ENCODE peak calls at places on chromosomes 2 and 18, in eight cellular contexts. J is psoas muscle, B is astrocyte of the spinal cord, K is GM23338, U is Caco-2, N is cardiac muscle cell, V is endodermal cell, X is GM23248. L is an unnamed sample.

GRCh38 chr2:74538881-74539339 is 9.2 kb downstream of the HTRA2 start:
- DNase-seq in J (no peak), B (no peak), K (no peak), U (no peak), N (no peak), V (no peak), X (no peak), L (no peak)

GRCh38 chr2:217713395-217714267 is 289.2 kb downstream of the TNS1 start:
- DNase-seq in J (peak), B (peak), K (peak), U (peak), N (peak), V (peak), X (peak), L (no peak)

GRCh38 chr2:105371156-105371555 is 27.7 kb downstream of the FHL2 start:
- DNase-seq in J (no peak), B (no peak), K (no peak), U (no peak), N (no peak), V (no peak), X (no peak), L (no peak)

GRCh38 chr18:46497129-46497528 is 159.9 kb downstream of the LOXHD1 start:
- DNase-seq in J (no peak), B (peak), K (peak), U (peak), N (peak), V (peak), X (peak), L (no peak)

GRCh38 chr2:157413342-157414035 is 30.4 kb downstream of the CYTIP start:
- DNase-seq in J (no peak), B (no peak), K (no peak), U (no peak), N (no peak), V (no peak), X (no peak), L (no peak)

GRCh38 chr2:48856657-48857056 is 101.1 kb upstream of the LHCGR start:
- DNase-seq in J (no peak), B (no peak), K (no peak), U (no peak), N (no peak), V (no peak), X (no peak), L (no peak)

GRCh38 chr2:136281281-136282117 is 163.6 kb upstream of the CXCR4 start:
- DNase-seq in J (no peak), B (no peak), K (no peak), U (no peak), N (no peak), V (peak), X (no peak), L (no peak)

GRCh38 chr2:99911711-99912110 is 230.7 kb downstream of the AFF3 start:
- DNase-seq in J (no peak), B (no peak), K (no peak), U (no peak), N (no peak), V (no peak), X (no peak), L (no peak)

GRCh38 chr18:22169889-22170420 is 566 bp downstream of the GATA6 start:
- DNase-seq in J (peak), B (no peak), K (peak), U (no peak), N (peak), V (peak), X (peak), L (peak)

GRCh38 chr2:232772540-232772939 is 3.8 kb downstream of the KCNJ13 start:
- DNase-seq in J (no peak), B (no peak), K (no peak), U (no peak), N (no peak), V (no peak), X (no peak), L (no peak)

GRCh38 chr2:29446852-29447251 is 331.6 kb downstream of the CLIP4 start:
- DNase-seq in J (no peak), B (no peak), K (no peak), U (no peak), N (no peak), V (no peak), X (peak), L (no peak)

GRCh38 chr2:204282081-204282480 is 263.2 kb upstream of the PARD3B start:
- DNase-seq in J (no peak), B (no peak), K (no peak), U (no peak), N (no peak), V (peak), X (no peak), L (no peak)

GRCh38 chr18:41543815-41544214 is 411.2 kb upstream of the PIK3C3 start:
- DNase-seq in J (no peak), B (no peak), K (peak), U (no peak), N (no peak), V (no peak), X (no peak), L (no peak)
- H3K4me3 ChIP-seq in J (no peak), B (no peak), K (no peak), U (no peak), N (no peak), V (no peak), X (no peak), L (no peak)

DNA sequence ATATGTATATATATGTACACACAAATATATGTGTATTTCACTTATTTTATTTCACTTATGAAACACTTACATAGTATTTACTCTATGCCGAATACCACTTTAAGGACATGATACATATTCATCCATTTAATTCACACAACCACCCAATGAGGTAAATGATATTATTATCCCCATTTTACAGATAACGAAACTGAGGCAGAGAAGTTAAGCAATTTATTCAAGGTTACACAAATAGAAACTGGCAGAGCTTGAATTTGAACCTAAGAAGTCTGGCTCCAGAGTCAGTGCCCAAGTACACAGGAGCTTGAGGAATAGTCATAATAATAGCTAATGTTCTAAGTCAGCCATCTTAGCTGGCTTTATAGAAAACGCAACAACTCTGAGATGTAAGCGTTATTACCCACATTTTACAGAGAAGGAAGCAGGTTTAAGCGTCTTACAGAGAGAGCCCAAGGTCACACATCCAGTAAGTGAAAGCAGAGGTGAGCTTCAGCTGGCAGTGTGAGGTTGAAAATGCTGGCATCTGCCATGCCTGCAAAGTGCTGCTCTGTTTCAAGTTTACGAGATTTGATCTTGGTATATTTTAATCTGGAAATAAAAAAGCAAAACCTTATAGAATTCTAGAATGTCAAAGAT is 326.9 kb downstream of the LPIN1 start:
- DNase-seq in J (no peak), B (no peak), K (no peak), U (no peak), N (no peak), V (no peak), X (no peak), L (no peak)
- H3K4me3 ChIP-seq in J (no peak), B (no peak), K (no peak), U (no peak), N (no peak), V (no peak), X (no peak), L (no peak)

DNA sequence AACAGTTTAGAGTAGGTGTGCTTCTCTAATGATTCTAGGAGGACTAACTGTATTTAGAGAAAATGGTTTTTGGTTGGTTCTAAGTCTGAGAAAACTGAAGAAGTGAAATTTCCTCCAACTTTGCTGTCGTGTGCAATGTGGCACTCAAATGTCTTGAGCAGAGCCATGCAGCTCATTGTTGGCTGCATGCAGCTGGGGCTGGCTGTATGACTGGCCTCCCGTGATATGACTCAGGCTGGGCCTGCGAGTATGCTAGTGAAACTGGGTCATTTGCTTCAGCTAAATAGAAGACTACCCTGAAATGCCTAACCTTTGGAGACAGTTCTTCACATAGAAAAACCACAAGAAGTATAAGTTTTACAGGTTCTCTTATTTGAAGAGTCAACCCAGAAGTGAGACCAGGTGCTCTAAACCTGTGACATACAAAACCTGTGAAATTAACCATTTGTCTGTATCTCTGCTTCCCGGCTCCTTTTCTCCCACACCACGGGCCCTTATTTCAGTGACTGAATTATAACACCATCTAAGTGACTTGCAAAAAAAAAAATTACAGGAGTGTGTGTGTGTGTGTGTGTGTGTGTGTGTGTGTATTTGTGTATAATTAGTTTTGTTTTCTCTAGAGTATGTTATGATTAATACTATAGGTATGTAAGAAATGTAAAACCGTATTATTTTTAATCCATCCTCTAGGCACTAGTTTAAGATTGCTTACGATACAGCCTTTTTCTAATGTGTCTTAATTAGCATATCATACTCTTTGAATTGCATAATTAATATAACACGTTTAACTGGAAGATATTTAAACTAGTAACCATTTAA is 15.9 kb downstream of the POLI start:
- DNase-seq in J (peak), B (peak), K (no peak), U (no peak), N (peak), V (no peak), X (peak), L (no peak)
- H3K4me3 ChIP-seq in J (no peak), B (no peak), K (no peak), U (no peak), N (no peak), V (no peak), X (no peak), L (no peak)

GRCh38 chr2:170813611-170814550 is 2.8 kb upstream of the GAD1 start:
- DNase-seq in J (no peak), B (peak), K (peak), U (peak), N (peak), V (peak), X (peak), L (peak)

GRCh38 chr2:170815746-170816498 is 765 bp upstream of the GAD1 start:
- DNase-seq in J (peak), B (peak), K (peak), U (peak), N (peak), V (peak), X (peak), L (no peak)

GRCh38 chr2:170815311-170815710 is 1.4 kb upstream of the GAD1 start:
- DNase-seq in J (no peak), B (no peak), K (no peak), U (no peak), N (no peak), V (no peak), X (no peak), L (no peak)

GRCh38 chr2:170812716-170813585 is 3.7 kb upstream of the GAD1 start:
- DNase-seq in J (no peak), B (peak), K (peak), U (peak), N (peak), V (peak), X (peak), L (peak)

DNA sequence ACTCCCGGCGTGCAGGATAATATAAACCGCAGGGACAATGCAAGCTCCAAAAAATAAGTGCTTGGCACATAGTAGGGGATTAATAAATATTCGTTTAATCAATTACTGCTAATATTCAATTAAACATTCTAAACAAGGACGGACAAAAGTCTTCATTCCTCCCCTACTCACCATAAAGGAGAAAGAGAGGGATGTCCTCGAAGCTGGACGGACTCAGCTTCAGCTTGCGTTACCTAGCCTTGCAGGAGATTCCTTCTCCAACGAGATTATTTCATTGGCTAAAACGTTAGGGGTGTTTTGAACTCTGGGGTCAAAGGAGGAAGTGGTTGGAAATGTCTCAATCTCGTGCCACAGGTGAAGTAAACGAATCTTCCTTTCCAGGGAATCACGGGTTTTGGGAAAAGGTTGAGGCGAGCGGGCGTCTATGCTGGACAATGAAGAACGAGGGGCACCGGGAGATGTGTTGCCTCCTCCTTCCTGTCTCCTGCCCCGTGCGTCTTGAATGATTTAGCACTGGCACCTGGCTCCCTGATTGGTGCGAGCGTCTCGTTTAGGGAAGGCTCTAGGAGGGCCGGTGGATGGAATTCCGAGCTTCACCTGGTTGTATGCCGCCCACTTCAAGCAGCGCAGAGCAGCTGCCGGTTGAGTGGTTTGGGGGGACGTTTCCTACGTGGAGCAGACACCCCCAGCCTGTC is 2.0 kb upstream of the GAD1 start:
- DNase-seq in J (no peak), B (no peak), K (peak), U (no peak), N (no peak), V (peak), X (no peak), L (no peak)
- H3K4me3 ChIP-seq in J (no peak), B (no peak), K (peak), U (no peak), N (no peak), V (no peak), X (no peak), L (no peak)

GRCh38 chr2:72921088-72921851 is 4.0 kb downstream of the EMX1 start:
- DNase-seq in J (no peak), B (no peak), K (peak), U (no peak), N (no peak), V (peak), X (no peak), L (no peak)
- H3K4me3 ChIP-seq in J (no peak), B (no peak), K (peak), U (no peak), N (no peak), V (no peak), X (no peak), L (no peak)

GRCh38 chr2:241855888-241856422 is 2.7 kb downstream of the PDCD1 start:
- DNase-seq in J (no peak), B (no peak), K (no peak), U (no peak), N (no peak), V (no peak), X (no peak), L (no peak)

GRCh38 chr2:241858206-241859016 is at the start of gene PDCD1:
- DNase-seq in J (peak), B (no peak), K (peak), U (no peak), N (no peak), V (peak), X (no peak), L (no peak)

GRCh38 chr2:241859017-241859435 is 332 bp upstream of the PDCD1 start:
- DNase-seq in J (no peak), B (no peak), K (no peak), U (no peak), N (no peak), V (no peak), X (no peak), L (no peak)

GRCh38 chr2:241857041-241857541 is 1.6 kb downstream of the PDCD1 start:
- DNase-seq in J (peak), B (no peak), K (no peak), U (no peak), N (no peak), V (no peak), X (no peak), L (no peak)

DNA sequence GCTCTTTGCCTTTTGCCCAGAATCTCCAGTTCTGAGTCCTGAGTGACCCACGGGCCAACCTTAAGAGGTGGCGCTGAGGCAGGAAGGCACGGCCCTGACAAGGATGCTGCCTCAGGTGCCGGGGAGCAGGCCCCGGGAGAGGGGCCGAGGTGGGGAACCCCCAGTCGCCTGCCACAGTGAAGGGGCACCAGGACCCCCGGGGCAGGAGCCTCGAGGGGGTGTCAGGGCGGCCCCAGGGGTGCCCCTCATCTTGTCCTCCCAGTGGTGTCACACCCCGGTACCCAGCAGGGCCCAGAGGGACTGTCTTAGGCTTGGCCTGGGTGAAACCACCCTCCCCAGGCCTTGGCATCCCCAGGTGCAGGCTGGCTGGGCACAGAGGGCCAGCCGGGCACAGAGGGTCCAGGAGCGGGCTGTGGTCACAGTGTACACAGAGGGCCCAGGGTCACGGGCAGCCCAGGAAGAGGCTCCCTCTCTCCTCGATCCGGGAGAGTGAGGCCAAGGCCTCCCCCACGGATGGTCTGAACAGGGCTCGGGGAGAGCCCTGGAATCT is 1.0 kb downstream of the PDCD1 start:
- DNase-seq in J (no peak), B (no peak), K (no peak), U (no peak), N (no peak), V (no peak), X (no peak), L (no peak)
- H3K4me3 ChIP-seq in J (no peak), B (no peak), K (no peak), U (no peak), N (no peak), V (no peak), X (no peak), L (no peak)

GRCh38 chr2:200761168-200761715 is 50.5 kb upstream of the BZW1 start:
- DNase-seq in J (no peak), B (peak), K (no peak), U (peak), N (no peak), V (no peak), X (peak), L (no peak)
- H3K4me3 ChIP-seq in J (no peak), B (no peak), K (no peak), U (no peak), N (no peak), V (no peak), X (peak), L (no peak)

GRCh38 chr18:59123588-59124369 is 15.9 kb upstream of the SEC11C start:
- DNase-seq in J (no peak), B (peak), K (no peak), U (no peak), N (peak), V (no peak), X (peak), L (no peak)

GRCh38 chr18:59129964-59130703 is 9.6 kb upstream of the SEC11C start:
- DNase-seq in J (no peak), B (no peak), K (no peak), U (no peak), N (no peak), V (no peak), X (no peak), L (no peak)

GRCh38 chr18:59124370-59124704 is 15.3 kb upstream of the SEC11C start:
- DNase-seq in J (no peak), B (no peak), K (no peak), U (no peak), N (no peak), V (no peak), X (no peak), L (no peak)

GRCh38 chr18:59127047-59127446 is 12.6 kb upstream of the SEC11C start:
- DNase-seq in J (no peak), B (no peak), K (peak), U (peak), N (no peak), V (peak), X (no peak), L (no peak)
- H3K4me3 ChIP-seq in J (no peak), B (no peak), K (no peak), U (no peak), N (no peak), V (no peak), X (no peak), L (no peak)